ENCODE peak calls at places on chromosomes 2 and 18, in nine cellular contexts. One of them, this sample, is unnamed.

GRCh38 chr2:236663671-236664101 is 94.1 kb downstream of the ACKR3 start:
- DNase-seq in mesothelial cell of epicardium: no peak
- DNase-seq in PC-9: no peak
- DNase-seq in endothelial cell of umbilical vein: no peak
- DNase-seq in kidney glomerular epithelial cell: no peak
- DNase-seq in AG10803: peak
- DNase-seq in Right ventricle myocardium superior: peak
- DNase-seq in esophagus squamous epithelium: no peak
- DNase-seq in GOT3: peak
- DNase-seq in this sample: peak

GRCh38 chr2:239532305-239532649 is 131.5 kb upstream of the HDAC4 start:
- DNase-seq in mesothelial cell of epicardium: no peak
- DNase-seq in PC-9: no peak
- DNase-seq in endothelial cell of umbilical vein: no peak
- DNase-seq in kidney glomerular epithelial cell: no peak
- DNase-seq in AG10803: no peak
- DNase-seq in Right ventricle myocardium superior: no peak
- DNase-seq in esophagus squamous epithelium: no peak
- DNase-seq in GOT3: no peak
- DNase-seq in this sample: no peak

GRCh38 chr2:30871980-30872789 is 64.9 kb upstream of the CAPN13 start:
- DNase-seq in mesothelial cell of epicardium: no peak
- DNase-seq in PC-9: peak
- DNase-seq in endothelial cell of umbilical vein: no peak
- DNase-seq in kidney glomerular epithelial cell: peak
- DNase-seq in AG10803: no peak
- DNase-seq in Right ventricle myocardium superior: no peak
- DNase-seq in esophagus squamous epithelium: no peak
- DNase-seq in GOT3: no peak
- DNase-seq in this sample: no peak

GRCh38 chr2:219293736-219294201 is 14.6 kb downstream of the DNAJB2 start:
- DNase-seq in mesothelial cell of epicardium: peak
- DNase-seq in PC-9: no peak
- DNase-seq in endothelial cell of umbilical vein: no peak
- DNase-seq in kidney glomerular epithelial cell: no peak
- DNase-seq in AG10803: no peak
- DNase-seq in Right ventricle myocardium superior: no peak
- DNase-seq in esophagus squamous epithelium: no peak
- DNase-seq in GOT3: no peak
- DNase-seq in this sample: no peak

GRCh38 chr2:214193943-214194342 is 216.9 kb upstream of the VWC2L start:
- DNase-seq in mesothelial cell of epicardium: no peak
- DNase-seq in PC-9: no peak
- DNase-seq in endothelial cell of umbilical vein: no peak
- DNase-seq in kidney glomerular epithelial cell: peak
- DNase-seq in AG10803: peak
- DNase-seq in Right ventricle myocardium superior: no peak
- DNase-seq in esophagus squamous epithelium: no peak
- DNase-seq in GOT3: no peak
- DNase-seq in this sample: peak

GRCh38 chr2:71121479-71121878 is 8.6 kb downstream of the MCEE start:
- DNase-seq in mesothelial cell of epicardium: no peak
- DNase-seq in PC-9: no peak
- DNase-seq in endothelial cell of umbilical vein: no peak
- DNase-seq in kidney glomerular epithelial cell: no peak
- DNase-seq in AG10803: no peak
- DNase-seq in Right ventricle myocardium superior: no peak
- DNase-seq in esophagus squamous epithelium: no peak
- DNase-seq in GOT3: no peak
- DNase-seq in this sample: no peak

GRCh38 chr18:75213610-75214009 is 3.0 kb downstream of the TSHZ1 start:
- DNase-seq in mesothelial cell of epicardium: no peak
- DNase-seq in PC-9: no peak
- DNase-seq in endothelial cell of umbilical vein: peak
- DNase-seq in kidney glomerular epithelial cell: no peak
- DNase-seq in AG10803: peak
- DNase-seq in Right ventricle myocardium superior: no peak
- DNase-seq in esophagus squamous epithelium: no peak
- DNase-seq in GOT3: no peak
- DNase-seq in this sample: peak

GRCh38 chr2:162125138-162125537 is 26.9 kb downstream of the GCG start:
- DNase-seq in mesothelial cell of epicardium: no peak
- DNase-seq in PC-9: no peak
- DNase-seq in endothelial cell of umbilical vein: no peak
- DNase-seq in kidney glomerular epithelial cell: peak
- DNase-seq in AG10803: peak
- DNase-seq in Right ventricle myocardium superior: no peak
- DNase-seq in esophagus squamous epithelium: no peak
- DNase-seq in GOT3: no peak
- DNase-seq in this sample: peak

GRCh38 chr2:237705225-237705524 is 77.8 kb downstream of the LRRFIP1 start:
- DNase-seq in mesothelial cell of epicardium: no peak
- DNase-seq in PC-9: no peak
- DNase-seq in endothelial cell of umbilical vein: no peak
- DNase-seq in kidney glomerular epithelial cell: peak
- DNase-seq in AG10803: no peak
- DNase-seq in Right ventricle myocardium superior: no peak
- DNase-seq in esophagus squamous epithelium: no peak
- DNase-seq in GOT3: no peak
- DNase-seq in this sample: peak

GRCh38 chr2:112121682-112122254 is 16.4 kb upstream of the FBLN7 start:
- DNase-seq in mesothelial cell of epicardium: no peak
- DNase-seq in PC-9: no peak
- DNase-seq in endothelial cell of umbilical vein: peak
- DNase-seq in kidney glomerular epithelial cell: peak
- DNase-seq in AG10803: peak
- DNase-seq in Right ventricle myocardium superior: no peak
- DNase-seq in esophagus squamous epithelium: no peak
- DNase-seq in GOT3: no peak
- DNase-seq in this sample: peak

This sample was measured in astrocyte.